ENCODE peak calls at places on chromosomes 3 and 15, in five cellular contexts. E is coronary artery, U is mesothelial cell of epicardium, F is RWPE1, W is GM23338. V is an unnamed sample.

GRCh38 chr3:74904646-74905045 is 290.2 kb upstream of the CNTN3 start:
- DNase-seq in W (no peak), F (no peak), U (no peak), E (no peak), V (no peak)

GRCh38 chr15:73584699-73585420 is 48.3 kb downstream of the NPTN start:
- DNase-seq in E (no peak), U (no peak), W (no peak), F (no peak), V (no peak)

GRCh38 chr3:94587291-94587690 is 524.4 kb downstream of the NSUN3 start:
- DNase-seq in F (no peak), W (no peak), E (no peak), U (no peak), V (no peak)

GRCh38 chr15:63403254-63403945 is 21.8 kb upstream of the CA12 start:
- DNase-seq in U (no peak), E (no peak), F (no peak), W (no peak), V (peak; percentile 49)

GRCh38 chr15:100913961-100914360 is 5.2 kb upstream of the LRRK1 start:
- DNase-seq in U (no peak), W (no peak), E (peak; percentile 22), F (no peak), V (no peak)

GRCh38 chr3:33732394-33732793 is 14.3 kb upstream of the CLASP2 start:
- DNase-seq in F (no peak), U (no peak), E (no peak), W (peak; percentile 24), V (no peak)

GRCh38 chr3:31543375-31543774 is 10.7 kb downstream of the STT3B start:
- DNase-seq in W (no peak), F (no peak), E (no peak), U (no peak), V (no peak)

GRCh38 chr3:71517206-71517855 is 66.2 kb downstream of the FOXP1 start:
- DNase-seq in F (no peak), W (no peak), E (no peak), U (no peak), V (no peak)

GRCh38 chr15:70486451-70487379 is 276.6 kb downstream of the UACA start:
- DNase-seq in U (no peak), F (peak; percentile 40), W (no peak), E (no peak), V (no peak)

GRCh38 chr15:85988741-85989140 is 90.9 kb upstream of the AGBL1 start:
- DNase-seq in F (no peak), U (no peak), E (no peak), W (no peak), V (no peak)

GRCh38 chr3:162492446-162493081 is 996.0 kb downstream of the OTOL1 start:
- DNase-seq in E (no peak), F (peak; percentile 1), W (no peak), U (no peak), V (no peak)

GRCh38 chr3:30292192-30292893 is 314.1 kb upstream of the TGFBR2 start:
- DNase-seq in W (no peak), F (no peak), E (no peak), U (no peak), V (no peak)

GRCh38 chr3:58332575-58333179 is at the start of gene PXK:
- DNase-seq in F (peak; percentile 52), U (peak; percentile 48), W (peak; percentile 84), E (peak; percentile 83), V (no peak)

GRCh38 chr15:90086868-90087268 is 15.4 kb downstream of the IDH2 start:
- DNase-seq in E (no peak), F (peak; percentile 61), W (peak; percentile 67), U (no peak), V (no peak)

GRCh38 chr3:113136071-113136470 is 75.3 kb upstream of the BOC start:
- DNase-seq in U (no peak), W (peak; percentile 47), E (no peak), F (peak; percentile 36), V (no peak)

GRCh38 chr3:99929409-99930139 is 111.9 kb downstream of the CMSS1 start:
- DNase-seq in W (no peak), F (peak; percentile 71), E (no peak), U (no peak), V (no peak)

GRCh38 chr3:190972840-190973270 is 110.4 kb upstream of the GMNC start:
- DNase-seq in E (no peak), U (no peak), F (peak; percentile 12), W (no peak), V (no peak)

GRCh38 chr3:169390741-169391300 is 272.7 kb downstream of the MECOM start:
- DNase-seq in U (no peak), F (no peak), E (no peak), W (no peak), V (no peak)

GRCh38 chr15:70116317-70116716 is 18.6 kb upstream of the TLE3 start:
- DNase-seq in F (no peak), W (no peak), E (no peak), U (no peak), V (no peak)

GRCh38 chr15:44584162-44584749 is 47.3 kb downstream of the EIF3J start:
- DNase-seq in F (no peak), U (no peak), W (peak; percentile 66), E (no peak), V (no peak)

GRCh38 chr15:48774484-48774883 is 36.4 kb downstream of the CEP152 start:
- DNase-seq in E (no peak), W (no peak), U (no peak), F (no peak), V (no peak)

GRCh38 chr3:171860830-171861535 is 17.8 kb downstream of the TMEM212 start:
- DNase-seq in U (no peak), W (no peak), F (no peak), E (no peak), V (no peak)

GRCh38 chr15:66798426-66799061 is 96.5 kb downstream of the SMAD6 start:
- DNase-seq in E (peak; percentile 58), W (no peak), F (no peak), U (no peak), V (no peak)

GRCh38 chr3:194253270-194253669 is 97.9 kb downstream of the CPN2 start:
- DNase-seq in E (no peak), U (no peak), F (no peak), W (no peak), V (no peak)

GRCh38 chr3:21435871-21436270 is 315.1 kb downstream of the ZNF385D start:
- DNase-seq in F (peak; percentile 59), E (no peak), U (no peak), W (no peak), V (no peak)

GRCh38 chr3:49723301-49723630 is 485 bp downstream of the GMPPB start:
- DNase-seq in W (peak; percentile 69), U (no peak), E (peak; percentile 81), F (no peak), V (peak; percentile 82)

GRCh38 chr3:42535981-42536784 is 33.7 kb downstream of the VIPR1 start:
- DNase-seq in W (peak; percentile 97), F (peak; percentile 21), E (no peak), U (no peak), V (no peak)

GRCh38 chr3:14646589-14647413 is 4.8 kb upstream of the CCDC174 start:
- DNase-seq in W (peak; percentile 68), E (no peak), U (no peak), F (no peak), V (no peak)

GRCh38 chr3:113035387-113035982 is 44.7 kb downstream of the GTPBP8 start:
- DNase-seq in F (peak; percentile 64), U (no peak), E (no peak), W (peak; percentile 92), V (no peak)

GRCh38 chr3:101340591-101340990 is 20.2 kb upstream of the IMPG2 start:
- DNase-seq in F (no peak), W (no peak), U (no peak), E (no peak), V (no peak)

GRCh38 chr3:141729240-141729639 is 8.9 kb upstream of the RNF7 start:
- DNase-seq in W (peak; percentile 21), U (no peak), E (no peak), F (no peak), V (no peak)
- TF ChIP-seq CTCF in W (peak; percentile 48), U (no peak), E (no peak), F (no peak), V (no peak)

GRCh38 chr3:134459506-134460041 is 26.2 kb downstream of the ANAPC13 start:
- DNase-seq in U (no peak), E (no peak), F (no peak), W (no peak), V (no peak)

GRCh38 chr3:134463676-134464611 is 21.8 kb downstream of the ANAPC13 start:
- DNase-seq in F (no peak), W (peak; percentile 97), E (peak; percentile 96), U (peak; percentile 70), V (peak; percentile 94)

GRCh38 chr3:134462236-134463059 is 23.3 kb downstream of the ANAPC13 start:
- DNase-seq in W (no peak), E (no peak), U (no peak), F (no peak), V (no peak)

GRCh38 chr3:134458451-134458850 is 27.3 kb downstream of the ANAPC13 start:
- DNase-seq in E (no peak), U (no peak), W (no peak), F (no peak), V (no peak)

DNA sequence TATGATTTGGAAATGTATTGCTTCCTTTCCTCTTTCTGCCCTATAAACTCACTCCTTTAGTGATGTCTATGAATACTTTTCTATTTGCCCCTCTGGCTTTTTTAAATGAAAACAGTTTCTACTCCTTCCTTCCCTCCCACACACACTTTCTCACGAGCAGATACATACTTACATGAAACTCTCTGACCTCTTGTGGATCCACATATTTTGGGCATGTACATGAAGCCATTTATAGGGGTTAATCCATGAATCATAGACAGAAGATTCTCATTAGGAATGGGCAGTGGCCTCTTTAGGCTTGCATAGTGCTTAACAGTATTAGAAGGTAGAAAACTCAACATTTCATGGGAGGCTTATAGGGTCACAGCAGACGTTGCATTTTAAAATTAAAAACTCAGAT is 24.8 kb downstream of the ANAPC13 start:
- DNase-seq in W (no peak), U (no peak), E (no peak), F (peak; percentile 38), V (no peak)
- TF ChIP-seq CTCF in W (no peak), U (no peak), E (no peak), F (no peak), V (no peak)

DNA sequence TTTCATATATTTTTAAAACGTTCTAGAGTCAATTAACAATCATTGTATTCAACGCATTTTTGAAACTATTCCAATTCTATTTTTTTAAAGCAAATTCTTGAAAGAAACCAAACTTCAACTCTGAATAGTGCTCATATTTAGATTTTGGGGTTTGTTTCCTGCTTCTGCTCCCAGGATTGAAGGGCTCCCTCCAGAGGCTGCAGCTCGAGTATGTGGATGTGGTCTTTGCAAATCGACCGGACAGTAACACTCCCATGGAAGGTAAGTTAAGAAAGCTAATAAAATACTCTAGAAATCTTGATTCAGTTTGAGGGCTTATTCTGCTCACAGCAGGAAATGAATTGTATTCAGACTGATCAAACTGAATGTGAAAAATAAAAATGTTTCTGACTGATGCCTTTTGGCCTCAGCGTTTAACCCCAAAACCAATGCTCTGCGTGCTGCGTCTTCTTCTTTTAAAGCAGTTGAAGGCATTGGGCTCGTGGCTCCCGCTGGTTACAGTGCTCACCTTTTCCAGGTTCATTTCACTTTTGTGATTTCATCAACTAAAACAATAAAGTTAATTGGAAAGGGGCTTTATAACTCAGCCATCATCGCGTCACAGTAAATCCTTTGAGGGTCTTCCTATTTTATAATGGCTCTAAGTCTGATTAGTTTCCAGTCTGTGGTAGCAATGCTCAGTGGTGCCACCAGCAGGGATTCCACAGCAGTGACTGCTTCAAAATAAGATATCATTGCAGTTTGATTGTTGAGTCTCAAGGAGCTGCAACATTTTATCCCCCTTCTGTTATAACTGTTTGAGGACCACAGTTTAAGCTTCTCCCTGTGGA is 80.1 kb downstream of the SSR3 start:
- DNase-seq in U (no peak), F (no peak), W (peak; percentile 66), E (no peak), V (no peak)
- TF ChIP-seq CTCF in U (peak; percentile 45), F (no peak), W (peak; percentile 70), E (no peak), V (no peak)

GRCh38 chr15:75202251-75203016 is 752 bp downstream of the C15orf39 start:
- DNase-seq in U (peak; percentile 51), E (peak; percentile 86), W (peak; percentile 61), F (peak; percentile 75), V (peak; percentile 58)
- TF ChIP-seq CTCF in U (peak; percentile 25), E (no peak), W (peak; percentile 3), F (peak; percentile 73), V (peak; percentile 11)

V was measured in ascending aorta.